ENCODE peak calls at places on chromosomes 1 and 21, in ten cellular contexts. One of them, this sample, is unnamed.

GRCh38 chr1:59150537-59151386 is 146.1 kb upstream of the FGGY start:
- DNase-seq in mesendoderm: peak; percentile 65
- DNase-seq in progenitor cell of endocrine pancreas: no peak
- DNase-seq in body of pancreas: peak; percentile 44
- DNase-seq in NCI-H1694: peak; percentile 61
- DNase-seq in activated CD4-positive, alpha-beta T cell treated with anti-CD3 and anti-CD28 coated beads, Interleukin-2, amount 10 ng/mL, durations not matched to agents 7 days and 5 days: peak; percentile 25
- DNase-seq in spleen: no peak
- DNase-seq in iris pigment epithelial cell: peak; percentile 94
- DNase-seq in CD4-positive, CD25-positive, alpha-beta regulatory T cell: no peak
- DNase-seq in GM20000: peak; percentile 59
- DNase-seq in this sample: peak; percentile 93

GRCh38 chr1:100360790-100361232 is 8.5 kb downstream of the CDC14A start:
- DNase-seq in activated CD4-positive, alpha-beta T cell treated with anti-CD3 and anti-CD28 coated beads, Interleukin-2, amount 10 ng/mL, durations not matched to agents 7 days and 5 days: no peak
- DNase-seq in GM20000: no peak
- DNase-seq in spleen: no peak
- DNase-seq in mesendoderm: peak; percentile 83
- DNase-seq in progenitor cell of endocrine pancreas: no peak
- DNase-seq in CD4-positive, CD25-positive, alpha-beta regulatory T cell: no peak
- DNase-seq in body of pancreas: peak; percentile 29
- DNase-seq in NCI-H1694: no peak
- DNase-seq in iris pigment epithelial cell: peak; percentile 72
- DNase-seq in this sample: no peak

GRCh38 chr1:22828151-22828817 is 117.6 kb downstream of the EPHB2 start:
- DNase-seq in mesendoderm: no peak
- DNase-seq in spleen: peak; percentile 34
- DNase-seq in CD4-positive, CD25-positive, alpha-beta regulatory T cell: no peak
- DNase-seq in body of pancreas: no peak
- DNase-seq in NCI-H1694: no peak
- DNase-seq in GM20000: no peak
- DNase-seq in activated CD4-positive, alpha-beta T cell treated with anti-CD3 and anti-CD28 coated beads, Interleukin-2, amount 10 ng/mL, durations not matched to agents 7 days and 5 days: no peak
- DNase-seq in iris pigment epithelial cell: peak; percentile 31
- DNase-seq in progenitor cell of endocrine pancreas: no peak
- DNase-seq in this sample: peak; percentile 48

GRCh38 chr21:38326429-38326828 is 69.6 kb downstream of the KCNJ15 start:
- DNase-seq in activated CD4-positive, alpha-beta T cell treated with anti-CD3 and anti-CD28 coated beads, Interleukin-2, amount 10 ng/mL, durations not matched to agents 7 days and 5 days: no peak
- DNase-seq in NCI-H1694: no peak
- DNase-seq in progenitor cell of endocrine pancreas: no peak
- DNase-seq in spleen: no peak
- DNase-seq in body of pancreas: no peak
- DNase-seq in CD4-positive, CD25-positive, alpha-beta regulatory T cell: no peak
- DNase-seq in mesendoderm: no peak
- DNase-seq in iris pigment epithelial cell: no peak
- DNase-seq in GM20000: no peak
- DNase-seq in this sample: no peak

GRCh38 chr1:43039228-43040055 is 80.8 kb upstream of the SLC2A1 start:
- DNase-seq in iris pigment epithelial cell: no peak
- DNase-seq in spleen: no peak
- DNase-seq in NCI-H1694: no peak
- DNase-seq in activated CD4-positive, alpha-beta T cell treated with anti-CD3 and anti-CD28 coated beads, Interleukin-2, amount 10 ng/mL, durations not matched to agents 7 days and 5 days: no peak
- DNase-seq in progenitor cell of endocrine pancreas: no peak
- DNase-seq in GM20000: no peak
- DNase-seq in mesendoderm: no peak
- DNase-seq in CD4-positive, CD25-positive, alpha-beta regulatory T cell: no peak
- DNase-seq in body of pancreas: peak; percentile 27
- DNase-seq in this sample: no peak

GRCh38 chr1:199453731-199454130 is 573.8 kb upstream of the NR5A2 start:
- DNase-seq in progenitor cell of endocrine pancreas: no peak
- DNase-seq in spleen: no peak
- DNase-seq in iris pigment epithelial cell: no peak
- DNase-seq in CD4-positive, CD25-positive, alpha-beta regulatory T cell: no peak
- DNase-seq in mesendoderm: no peak
- DNase-seq in body of pancreas: no peak
- DNase-seq in NCI-H1694: no peak
- DNase-seq in activated CD4-positive, alpha-beta T cell treated with anti-CD3 and anti-CD28 coated beads, Interleukin-2, amount 10 ng/mL, durations not matched to agents 7 days and 5 days: no peak
- DNase-seq in GM20000: no peak
- DNase-seq in this sample: no peak

GRCh38 chr1:245585252-245585959 is 430.6 kb downstream of the KIF26B start:
- DNase-seq in iris pigment epithelial cell: peak; percentile 88
- DNase-seq in CD4-positive, CD25-positive, alpha-beta regulatory T cell: no peak
- DNase-seq in NCI-H1694: no peak
- DNase-seq in body of pancreas: no peak
- DNase-seq in spleen: no peak
- DNase-seq in activated CD4-positive, alpha-beta T cell treated with anti-CD3 and anti-CD28 coated beads, Interleukin-2, amount 10 ng/mL, durations not matched to agents 7 days and 5 days: no peak
- DNase-seq in mesendoderm: no peak
- DNase-seq in GM20000: no peak
- DNase-seq in progenitor cell of endocrine pancreas: no peak
- DNase-seq in this sample: no peak

GRCh38 chr1:24254783-24255182 is 64.4 kb upstream of the GRHL3 start:
- DNase-seq in mesendoderm: peak; percentile 76
- DNase-seq in GM20000: no peak
- DNase-seq in NCI-H1694: no peak
- DNase-seq in activated CD4-positive, alpha-beta T cell treated with anti-CD3 and anti-CD28 coated beads, Interleukin-2, amount 10 ng/mL, durations not matched to agents 7 days and 5 days: no peak
- DNase-seq in CD4-positive, CD25-positive, alpha-beta regulatory T cell: no peak
- DNase-seq in iris pigment epithelial cell: no peak
- DNase-seq in body of pancreas: no peak
- DNase-seq in progenitor cell of endocrine pancreas: no peak
- DNase-seq in spleen: no peak
- DNase-seq in this sample: no peak

GRCh38 chr1:7845761-7846160 is 7.1 kb downstream of the UTS2 start:
- DNase-seq in spleen: no peak
- DNase-seq in NCI-H1694: no peak
- DNase-seq in GM20000: no peak
- DNase-seq in progenitor cell of endocrine pancreas: no peak
- DNase-seq in mesendoderm: no peak
- DNase-seq in body of pancreas: no peak
- DNase-seq in activated CD4-positive, alpha-beta T cell treated with anti-CD3 and anti-CD28 coated beads, Interleukin-2, amount 10 ng/mL, durations not matched to agents 7 days and 5 days: no peak
- DNase-seq in iris pigment epithelial cell: peak; percentile 38
- DNase-seq in CD4-positive, CD25-positive, alpha-beta regulatory T cell: no peak
- DNase-seq in this sample: no peak

GRCh38 chr1:58149266-58149812 is 397.2 kb downstream of the OMA1 start:
- DNase-seq in spleen: no peak
- DNase-seq in body of pancreas: no peak
- DNase-seq in NCI-H1694: no peak
- DNase-seq in CD4-positive, CD25-positive, alpha-beta regulatory T cell: no peak
- DNase-seq in GM20000: no peak
- DNase-seq in mesendoderm: no peak
- DNase-seq in activated CD4-positive, alpha-beta T cell treated with anti-CD3 and anti-CD28 coated beads, Interleukin-2, amount 10 ng/mL, durations not matched to agents 7 days and 5 days: no peak
- DNase-seq in progenitor cell of endocrine pancreas: no peak
- DNase-seq in iris pigment epithelial cell: no peak
- DNase-seq in this sample: no peak

GRCh38 chr1:35202048-35202719 is 9.2 kb upstream of the SFPQ start:
- DNase-seq in activated CD4-positive, alpha-beta T cell treated with anti-CD3 and anti-CD28 coated beads, Interleukin-2, amount 10 ng/mL, durations not matched to agents 7 days and 5 days: peak; percentile 83
- DNase-seq in iris pigment epithelial cell: peak; percentile 85
- DNase-seq in GM20000: peak; percentile 72
- DNase-seq in mesendoderm: peak; percentile 90
- DNase-seq in progenitor cell of endocrine pancreas: peak; percentile 48
- DNase-seq in CD4-positive, CD25-positive, alpha-beta regulatory T cell: peak; percentile 73
- DNase-seq in body of pancreas: peak; percentile 80
- DNase-seq in spleen: peak; percentile 74
- DNase-seq in NCI-H1694: peak; percentile 84
- DNase-seq in this sample: no peak

GRCh38 chr1:115648717-115649691 is 7.2 kb downstream of the VANGL1 start:
- DNase-seq in spleen: no peak
- DNase-seq in iris pigment epithelial cell: peak; percentile 39
- DNase-seq in mesendoderm: peak; percentile 89
- DNase-seq in activated CD4-positive, alpha-beta T cell treated with anti-CD3 and anti-CD28 coated beads, Interleukin-2, amount 10 ng/mL, durations not matched to agents 7 days and 5 days: peak; percentile 47
- DNase-seq in CD4-positive, CD25-positive, alpha-beta regulatory T cell: no peak
- DNase-seq in progenitor cell of endocrine pancreas: no peak
- DNase-seq in body of pancreas: no peak
- DNase-seq in NCI-H1694: no peak
- DNase-seq in GM20000: peak; percentile 81
- DNase-seq in this sample: no peak

GRCh38 chr21:45310446-45310845 is 22.8 kb upstream of the POFUT2 start:
- DNase-seq in progenitor cell of endocrine pancreas: no peak
- DNase-seq in CD4-positive, CD25-positive, alpha-beta regulatory T cell: no peak
- DNase-seq in iris pigment epithelial cell: no peak
- DNase-seq in activated CD4-positive, alpha-beta T cell treated with anti-CD3 and anti-CD28 coated beads, Interleukin-2, amount 10 ng/mL, durations not matched to agents 7 days and 5 days: no peak
- DNase-seq in body of pancreas: peak; percentile 6
- DNase-seq in NCI-H1694: no peak
- DNase-seq in GM20000: no peak
- DNase-seq in mesendoderm: no peak
- DNase-seq in spleen: peak; percentile 59
- DNase-seq in this sample: peak; percentile 54

GRCh38 chr1:35120458-35121133 is 41.4 kb downstream of the ZMYM1 start:
- DNase-seq in progenitor cell of endocrine pancreas: no peak
- DNase-seq in mesendoderm: no peak
- DNase-seq in activated CD4-positive, alpha-beta T cell treated with anti-CD3 and anti-CD28 coated beads, Interleukin-2, amount 10 ng/mL, durations not matched to agents 7 days and 5 days: peak; percentile 7
- DNase-seq in CD4-positive, CD25-positive, alpha-beta regulatory T cell: no peak
- DNase-seq in body of pancreas: no peak
- DNase-seq in iris pigment epithelial cell: peak; percentile 26
- DNase-seq in spleen: no peak
- DNase-seq in GM20000: peak; percentile 63
- DNase-seq in NCI-H1694: no peak
- DNase-seq in this sample: peak; percentile 76

GRCh38 chr1:5995871-5996630 is 3.8 kb upstream of the NPHP4 start:
- DNase-seq in activated CD4-positive, alpha-beta T cell treated with anti-CD3 and anti-CD28 coated beads, Interleukin-2, amount 10 ng/mL, durations not matched to agents 7 days and 5 days: no peak
- DNase-seq in mesendoderm: no peak
- DNase-seq in progenitor cell of endocrine pancreas: no peak
- DNase-seq in spleen: peak; percentile 73
- DNase-seq in CD4-positive, CD25-positive, alpha-beta regulatory T cell: no peak
- DNase-seq in GM20000: no peak
- DNase-seq in body of pancreas: no peak
- DNase-seq in NCI-H1694: no peak
- DNase-seq in iris pigment epithelial cell: no peak
- DNase-seq in this sample: peak; percentile 75

GRCh38 chr1:151563376-151563775 is 23.3 kb downstream of the TUFT1 start:
- DNase-seq in activated CD4-positive, alpha-beta T cell treated with anti-CD3 and anti-CD28 coated beads, Interleukin-2, amount 10 ng/mL, durations not matched to agents 7 days and 5 days: no peak
- DNase-seq in body of pancreas: no peak
- DNase-seq in progenitor cell of endocrine pancreas: no peak
- DNase-seq in GM20000: no peak
- DNase-seq in mesendoderm: no peak
- DNase-seq in CD4-positive, CD25-positive, alpha-beta regulatory T cell: no peak
- DNase-seq in iris pigment epithelial cell: no peak
- DNase-seq in spleen: no peak
- DNase-seq in NCI-H1694: no peak
- DNase-seq in this sample: no peak

GRCh38 chr1:16396591-16396990 is 29.5 kb downstream of the SZRD1 start:
- DNase-seq in iris pigment epithelial cell: peak; percentile 84
- DNase-seq in body of pancreas: no peak
- DNase-seq in CD4-positive, CD25-positive, alpha-beta regulatory T cell: no peak
- DNase-seq in spleen: no peak
- DNase-seq in mesendoderm: no peak
- DNase-seq in progenitor cell of endocrine pancreas: no peak
- DNase-seq in activated CD4-positive, alpha-beta T cell treated with anti-CD3 and anti-CD28 coated beads, Interleukin-2, amount 10 ng/mL, durations not matched to agents 7 days and 5 days: no peak
- DNase-seq in GM20000: no peak
- DNase-seq in NCI-H1694: no peak
- DNase-seq in this sample: no peak

GRCh38 chr1:54968581-54968980 is 11.8 kb upstream of the TMEM61 start:
- DNase-seq in progenitor cell of endocrine pancreas: no peak
- DNase-seq in CD4-positive, CD25-positive, alpha-beta regulatory T cell: no peak
- DNase-seq in iris pigment epithelial cell: no peak
- DNase-seq in GM20000: no peak
- DNase-seq in activated CD4-positive, alpha-beta T cell treated with anti-CD3 and anti-CD28 coated beads, Interleukin-2, amount 10 ng/mL, durations not matched to agents 7 days and 5 days: no peak
- DNase-seq in mesendoderm: no peak
- DNase-seq in body of pancreas: no peak
- DNase-seq in spleen: no peak
- DNase-seq in NCI-H1694: no peak
- DNase-seq in this sample: peak; percentile 25

GRCh38 chr1:163395767-163396166 is 74.0 kb downstream of the NUF2 start:
- DNase-seq in body of pancreas: no peak
- DNase-seq in GM20000: no peak
- DNase-seq in spleen: no peak
- DNase-seq in progenitor cell of endocrine pancreas: no peak
- DNase-seq in mesendoderm: no peak
- DNase-seq in iris pigment epithelial cell: peak; percentile 2
- DNase-seq in CD4-positive, CD25-positive, alpha-beta regulatory T cell: no peak
- DNase-seq in NCI-H1694: no peak
- DNase-seq in activated CD4-positive, alpha-beta T cell treated with anti-CD3 and anti-CD28 coated beads, Interleukin-2, amount 10 ng/mL, durations not matched to agents 7 days and 5 days: no peak
- DNase-seq in this sample: no peak

GRCh38 chr1:170114916-170115315 is 30.8 kb upstream of the NTMT2 start:
- DNase-seq in GM20000: no peak
- DNase-seq in body of pancreas: no peak
- DNase-seq in spleen: no peak
- DNase-seq in progenitor cell of endocrine pancreas: no peak
- DNase-seq in activated CD4-positive, alpha-beta T cell treated with anti-CD3 and anti-CD28 coated beads, Interleukin-2, amount 10 ng/mL, durations not matched to agents 7 days and 5 days: no peak
- DNase-seq in iris pigment epithelial cell: peak; percentile 37
- DNase-seq in NCI-H1694: no peak
- DNase-seq in mesendoderm: peak; percentile 26
- DNase-seq in CD4-positive, CD25-positive, alpha-beta regulatory T cell: no peak
- DNase-seq in this sample: no peak

GRCh38 chr1:158793604-158794003 is 12.6 kb upstream of the OR6N2 start:
- DNase-seq in spleen: no peak
- DNase-seq in GM20000: peak; percentile 17
- DNase-seq in progenitor cell of endocrine pancreas: no peak
- DNase-seq in mesendoderm: peak; percentile 60
- DNase-seq in body of pancreas: no peak
- DNase-seq in activated CD4-positive, alpha-beta T cell treated with anti-CD3 and anti-CD28 coated beads, Interleukin-2, amount 10 ng/mL, durations not matched to agents 7 days and 5 days: peak; percentile 32
- DNase-seq in CD4-positive, CD25-positive, alpha-beta regulatory T cell: peak; percentile 40
- DNase-seq in iris pigment epithelial cell: no peak
- DNase-seq in NCI-H1694: no peak
- DNase-seq in this sample: no peak

GRCh38 chr21:42151148-42152074 is 67.5 kb upstream of the ABCG1 start:
- DNase-seq in NCI-H1694: no peak
- DNase-seq in CD4-positive, CD25-positive, alpha-beta regulatory T cell: no peak
- DNase-seq in mesendoderm: no peak
- DNase-seq in iris pigment epithelial cell: no peak
- DNase-seq in spleen: peak; percentile 56
- DNase-seq in body of pancreas: no peak
- DNase-seq in activated CD4-positive, alpha-beta T cell treated with anti-CD3 and anti-CD28 coated beads, Interleukin-2, amount 10 ng/mL, durations not matched to agents 7 days and 5 days: no peak
- DNase-seq in progenitor cell of endocrine pancreas: no peak
- DNase-seq in GM20000: no peak
- DNase-seq in this sample: peak; percentile 61

GRCh38 chr1:40092241-40092640 is 4.8 kb downstream of the PPT1 start:
- DNase-seq in iris pigment epithelial cell: peak; percentile 17
- DNase-seq in spleen: no peak
- DNase-seq in mesendoderm: no peak
- DNase-seq in NCI-H1694: no peak
- DNase-seq in activated CD4-positive, alpha-beta T cell treated with anti-CD3 and anti-CD28 coated beads, Interleukin-2, amount 10 ng/mL, durations not matched to agents 7 days and 5 days: no peak
- DNase-seq in body of pancreas: no peak
- DNase-seq in progenitor cell of endocrine pancreas: no peak
- DNase-seq in GM20000: no peak
- DNase-seq in CD4-positive, CD25-positive, alpha-beta regulatory T cell: no peak
- DNase-seq in this sample: no peak

GRCh38 chr1:37147397-37147831 is 113.1 kb upstream of the GRIK3 start:
- DNase-seq in iris pigment epithelial cell: no peak
- DNase-seq in mesendoderm: no peak
- DNase-seq in progenitor cell of endocrine pancreas: no peak
- DNase-seq in CD4-positive, CD25-positive, alpha-beta regulatory T cell: no peak
- DNase-seq in activated CD4-positive, alpha-beta T cell treated with anti-CD3 and anti-CD28 coated beads, Interleukin-2, amount 10 ng/mL, durations not matched to agents 7 days and 5 days: no peak
- DNase-seq in spleen: no peak
- DNase-seq in GM20000: no peak
- DNase-seq in NCI-H1694: no peak
- DNase-seq in body of pancreas: no peak
- DNase-seq in this sample: no peak

GRCh38 chr21:34859976-34860653 is 189.0 kb downstream of the RUNX1 start:
- DNase-seq in CD4-positive, CD25-positive, alpha-beta regulatory T cell: no peak
- DNase-seq in mesendoderm: no peak
- DNase-seq in body of pancreas: no peak
- DNase-seq in spleen: no peak
- DNase-seq in NCI-H1694: no peak
- DNase-seq in GM20000: no peak
- DNase-seq in iris pigment epithelial cell: no peak
- DNase-seq in progenitor cell of endocrine pancreas: no peak
- DNase-seq in activated CD4-positive, alpha-beta T cell treated with anti-CD3 and anti-CD28 coated beads, Interleukin-2, amount 10 ng/mL, durations not matched to agents 7 days and 5 days: no peak
- DNase-seq in this sample: no peak

GRCh38 chr1:221336141-221336540 is 405.7 kb downstream of the DUSP10 start:
- DNase-seq in GM20000: no peak
- DNase-seq in spleen: no peak
- DNase-seq in mesendoderm: peak; percentile 75
- DNase-seq in progenitor cell of endocrine pancreas: no peak
- DNase-seq in activated CD4-positive, alpha-beta T cell treated with anti-CD3 and anti-CD28 coated beads, Interleukin-2, amount 10 ng/mL, durations not matched to agents 7 days and 5 days: no peak
- DNase-seq in NCI-H1694: no peak
- DNase-seq in body of pancreas: no peak
- DNase-seq in CD4-positive, CD25-positive, alpha-beta regulatory T cell: no peak
- DNase-seq in iris pigment epithelial cell: peak; percentile 36
- DNase-seq in this sample: no peak

GRCh38 chr1:167476061-167476460 is 42.3 kb downstream of the CD247 start:
- DNase-seq in NCI-H1694: no peak
- DNase-seq in body of pancreas: no peak
- DNase-seq in progenitor cell of endocrine pancreas: no peak
- DNase-seq in activated CD4-positive, alpha-beta T cell treated with anti-CD3 and anti-CD28 coated beads, Interleukin-2, amount 10 ng/mL, durations not matched to agents 7 days and 5 days: no peak
- DNase-seq in GM20000: no peak
- DNase-seq in mesendoderm: no peak
- DNase-seq in spleen: no peak
- DNase-seq in CD4-positive, CD25-positive, alpha-beta regulatory T cell: no peak
- DNase-seq in iris pigment epithelial cell: no peak
- DNase-seq in this sample: no peak

GRCh38 chr1:230384380-230385172 is 41.6 kb downstream of the PGBD5 start:
- DNase-seq in spleen: no peak
- DNase-seq in body of pancreas: no peak
- DNase-seq in GM20000: no peak
- DNase-seq in CD4-positive, CD25-positive, alpha-beta regulatory T cell: no peak
- DNase-seq in progenitor cell of endocrine pancreas: no peak
- DNase-seq in NCI-H1694: no peak
- DNase-seq in iris pigment epithelial cell: no peak
- DNase-seq in activated CD4-positive, alpha-beta T cell treated with anti-CD3 and anti-CD28 coated beads, Interleukin-2, amount 10 ng/mL, durations not matched to agents 7 days and 5 days: no peak
- DNase-seq in mesendoderm: no peak
- DNase-seq in this sample: no peak